ENCODE peak calls at places on chromosomes 1 and 21, in five cellular contexts. L, C, Y, A and W are unnamed samples.

GRCh38 chr1:237812061-237812460 is 78.7 kb downstream of the ZP4 start:
- DNase-seq in L (no peak), C (no peak), Y (no peak), A (no peak), W (no peak)

GRCh38 chr1:234532511-234532922 is 53.5 kb upstream of the TARBP1 start:
- DNase-seq in L (no peak), C (no peak), Y (no peak), A (no peak), W (no peak)

GRCh38 chr1:1282998-1283397 is 2.8 kb downstream of the SCNN1D start:
- DNase-seq in L (no peak), C (no peak), Y (no peak), A (no peak), W (no peak)

GRCh38 chr1:3884966-3885365 is 15.1 kb downstream of the C1orf174 start:
- DNase-seq in L (no peak), C (no peak), Y (no peak), A (no peak), W (no peak)

GRCh38 chr1:67347688-67348472 is 40.2 kb downstream of the IL12RB2 start:
- DNase-seq in L (no peak), C (peak), Y (peak), A (peak), W (no peak)

GRCh38 chr1:108610073-108610472 is 50.2 kb downstream of the EEIG2 start:
- DNase-seq in L (no peak), C (no peak), Y (no peak), A (no peak), W (no peak)

GRCh38 chr1:68120136-68120791 is 69.8 kb upstream of the DIRAS3 start:
- DNase-seq in L (peak), C (peak), Y (no peak), A (peak), W (peak)

GRCh38 chr1:91548382-91549040 is 47.9 kb downstream of the CDC7 start:
- DNase-seq in L (no peak), C (no peak), Y (no peak), A (peak), W (no peak)

GRCh38 chr1:1117469-1117831 is 1.6 kb upstream of the C1orf159 start:
- DNase-seq in L (no peak), C (no peak), Y (peak), A (no peak), W (no peak)

DNA sequence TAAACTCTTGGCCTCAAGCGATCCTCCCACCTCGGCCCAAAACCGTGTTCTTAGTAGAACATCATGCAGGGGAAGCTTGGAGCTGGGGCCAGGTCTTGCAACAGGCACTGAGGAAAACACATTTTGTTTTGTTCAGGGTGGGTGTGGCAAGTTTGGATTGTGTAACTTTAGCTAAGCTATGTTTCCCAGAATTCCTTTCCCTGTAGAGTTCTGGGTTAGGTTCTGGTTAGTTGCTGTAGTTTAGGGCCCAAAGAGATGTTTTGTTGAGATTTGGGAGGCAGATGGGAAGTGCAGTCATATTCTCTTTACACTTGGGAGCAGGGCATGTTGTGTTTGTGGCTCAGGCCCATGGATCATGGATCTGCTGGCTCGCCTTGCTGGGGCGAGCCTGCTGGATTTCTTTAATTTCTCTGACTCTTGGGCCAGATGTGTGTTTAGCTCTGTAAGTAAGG is 24.0 kb downstream of the PLA2G5 start:
- DNase-seq in L (no peak), C (no peak), Y (peak), A (no peak), W (no peak)
- TF ChIP-seq CTCF in L (no peak), C (no peak), Y (no peak), A (no peak), W (no peak)

DNA sequence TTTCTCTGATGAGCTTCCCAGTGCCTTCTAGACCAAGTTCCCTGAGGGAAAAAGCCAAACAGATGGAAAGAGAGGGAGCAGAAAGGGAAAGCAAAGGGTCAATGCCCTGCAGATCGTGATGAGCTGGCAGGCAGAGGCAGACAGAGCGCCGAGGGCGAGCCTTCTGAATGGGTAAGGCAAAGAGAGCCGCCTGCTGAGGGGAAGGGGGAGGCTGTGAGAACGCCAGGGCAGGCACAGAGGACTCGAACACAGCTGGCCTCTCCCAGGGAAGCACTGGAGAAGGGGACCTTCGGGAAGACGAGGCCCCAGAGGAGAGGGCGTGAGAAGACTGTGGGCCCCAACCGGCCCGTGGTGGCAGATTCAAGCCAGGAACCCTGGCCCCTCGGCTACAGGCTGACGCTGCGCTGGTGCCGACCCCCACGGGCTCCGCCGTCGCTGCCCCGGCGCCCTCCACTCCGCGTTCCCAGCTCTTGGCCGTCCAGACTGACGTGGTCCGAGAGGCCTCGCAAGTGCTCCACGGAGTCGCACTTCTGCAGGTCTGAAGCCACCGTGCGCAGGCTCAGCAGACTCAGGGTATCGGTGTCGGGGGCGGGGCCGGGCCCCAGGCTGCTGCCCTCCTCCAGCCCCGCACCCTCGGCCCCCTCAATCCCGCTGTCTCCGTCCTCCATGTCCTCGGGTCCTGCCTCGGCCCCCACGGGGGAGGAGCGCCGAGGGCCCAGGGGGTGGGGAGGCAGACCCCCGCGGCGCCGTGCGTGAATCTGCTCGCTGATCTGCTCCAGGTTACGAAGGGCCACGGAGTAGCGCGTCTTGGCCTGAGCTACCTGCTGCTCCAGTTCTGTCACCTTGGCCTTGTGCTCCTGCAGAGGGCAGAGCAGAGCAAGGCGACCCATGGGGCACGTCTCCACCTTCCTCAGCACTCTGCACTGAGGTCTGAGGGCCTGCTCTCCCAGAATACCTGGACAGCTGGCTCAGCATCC is 13.9 kb downstream of the SH3BP5L start:
- DNase-seq in L (no peak), C (peak), Y (no peak), A (no peak), W (no peak)
- TF ChIP-seq CTCF in L (peak), C (peak), Y (no peak), A (peak), W (peak)

DNA sequence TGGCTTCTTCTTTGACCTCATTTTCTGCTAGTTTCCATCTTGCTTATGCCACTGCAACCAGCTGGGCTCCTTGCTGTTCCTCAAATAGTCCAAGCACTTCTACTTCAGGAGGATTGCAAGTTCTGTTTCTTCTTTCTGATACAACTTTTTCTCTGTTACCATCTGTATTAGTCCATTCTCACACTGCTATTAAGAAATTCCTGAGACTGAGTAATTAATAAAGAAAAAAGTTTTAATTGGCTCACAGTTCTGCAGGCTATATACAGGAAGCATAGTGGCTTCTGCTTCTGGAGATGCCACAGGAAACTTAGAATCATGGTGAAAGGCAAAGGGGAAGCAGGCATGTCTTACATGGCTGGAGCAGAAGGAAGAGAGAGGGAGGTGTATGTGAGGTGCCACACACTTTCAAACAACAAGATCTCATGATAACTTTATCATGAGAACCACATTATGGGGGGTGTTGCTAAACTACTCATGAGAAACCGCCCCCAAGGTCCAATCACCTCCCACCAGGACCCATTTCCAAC is 20.2 kb downstream of the PTGS2 start:
- DNase-seq in L (no peak), C (no peak), Y (no peak), A (no peak), W (no peak)
- TF ChIP-seq CTCF in L (no peak), C (no peak), Y (no peak), A (no peak), W (no peak)

DNA sequence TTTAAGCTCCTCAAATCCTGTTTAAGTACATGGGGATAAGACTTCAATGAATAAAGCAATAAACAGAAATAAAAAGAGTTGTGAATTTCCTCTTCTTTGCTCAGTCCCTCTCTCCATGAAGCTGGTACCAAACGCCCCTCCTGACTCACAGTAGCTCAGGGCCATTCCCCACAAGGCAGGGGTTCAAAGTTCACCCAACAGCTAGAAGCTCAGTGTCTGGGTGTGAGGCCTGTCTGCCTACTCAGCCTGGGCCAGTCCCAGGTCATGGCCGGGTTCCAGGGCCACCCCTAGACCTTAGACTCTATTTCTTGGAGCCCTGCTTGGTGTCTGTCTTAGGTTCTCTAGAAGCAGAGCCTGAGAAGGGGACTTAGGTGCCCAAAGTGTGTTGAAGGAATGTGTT is 251.5 kb downstream of the GRIK3 start:
- DNase-seq in L (no peak), C (no peak), Y (no peak), A (no peak), W (no peak)
- TF ChIP-seq CTCF in L (no peak), C (no peak), Y (no peak), A (no peak), W (no peak)

GRCh38 chr1:54424398-54424797 is 18.2 kb upstream of the SSBP3 start:
- DNase-seq in L (no peak), C (no peak), Y (no peak), A (no peak), W (no peak)

GRCh38 chr1:54429838-54430237 is 23.6 kb upstream of the SSBP3 start:
- DNase-seq in L (no peak), C (no peak), Y (no peak), A (no peak), W (no peak)

GRCh38 chr1:54428838-54429513 is 22.8 kb upstream of the SSBP3 start:
- DNase-seq in L (no peak), C (no peak), Y (no peak), A (no peak), W (no peak)

GRCh38 chr1:54421101-54421504 is 14.9 kb upstream of the SSBP3 start:
- DNase-seq in L (no peak), C (no peak), Y (no peak), A (no peak), W (no peak)

GRCh38 chr1:54425152-54425584 is 19.0 kb upstream of the SSBP3 start:
- DNase-seq in L (no peak), C (no peak), Y (no peak), A (no peak), W (no peak)
- TF ChIP-seq CTCF in L (no peak), C (no peak), Y (peak), A (no peak), W (peak)

GRCh38 chr21:15054089-15054488 is 10.7 kb downstream of the NRIP1 start:
- DNase-seq in L (no peak), C (no peak), Y (no peak), A (no peak), W (no peak)
- TF ChIP-seq CTCF in L (no peak), C (no peak), Y (no peak), A (no peak), W (no peak)

GRCh38 chr1:241275226-241275625 is 81.8 kb downstream of the RGS7 start:
- DNase-seq in L (no peak), C (no peak), Y (no peak), A (no peak), W (no peak)

GRCh38 chr1:241272828-241273227 is 84.2 kb downstream of the RGS7 start:
- DNase-seq in L (no peak), C (no peak), Y (no peak), A (no peak), W (no peak)

GRCh38 chr1:241275981-241276380 is 81.0 kb downstream of the RGS7 start:
- DNase-seq in L (no peak), C (no peak), Y (no peak), A (no peak), W (no peak)

GRCh38 chr1:241276391-241276790 is 80.6 kb downstream of the RGS7 start:
- DNase-seq in L (no peak), C (no peak), Y (no peak), A (no peak), W (no peak)

DNA sequence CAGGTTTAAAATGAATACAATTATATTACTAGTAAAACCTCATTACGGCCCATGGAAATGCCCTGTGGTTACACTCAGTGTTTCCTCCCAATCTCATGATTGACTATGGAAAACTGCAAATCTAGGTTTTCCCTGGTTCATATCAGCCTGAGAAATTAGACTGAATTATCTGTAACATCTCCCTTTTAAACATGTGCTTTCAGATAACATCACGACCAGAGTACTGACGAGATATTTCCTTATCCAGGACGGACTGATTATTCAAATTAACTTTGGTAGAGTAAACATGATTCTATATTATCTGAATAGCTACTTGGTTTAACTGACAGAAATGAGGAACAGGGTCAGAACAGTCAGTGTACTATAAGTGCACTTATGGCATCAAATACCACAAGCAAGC is 82.3 kb downstream of the RGS7 start:
- DNase-seq in L (no peak), C (no peak), Y (no peak), A (no peak), W (no peak)
- TF ChIP-seq CTCF in L (no peak), C (no peak), Y (no peak), A (no peak), W (no peak)